ENCODE peak calls at places on chromosome 12, in five cellular contexts. One of them, this sample, is unnamed.

GRCh38 chr12:4978737-4979136 is 64.9 kb upstream of the KCNA5 start:
- DNase-seq in fibroblast of the aortic adventitia: no peak
- DNase-seq in Caco-2: no peak
- DNase-seq in A549: no peak
- DNase-seq in epithelial cell of esophagus: no peak
- DNase-seq in this sample: no peak

GRCh38 chr12:69994593-69995222 is 169.7 kb downstream of the MYRFL start:
- DNase-seq in epithelial cell of esophagus: no peak
- DNase-seq in A549: no peak
- DNase-seq in Caco-2: no peak
- DNase-seq in fibroblast of the aortic adventitia: peak; percentile 15
- DNase-seq in this sample: peak; percentile 30

GRCh38 chr12:53994268-53994690 is 5.7 kb upstream of the HOXC9 start:
- DNase-seq in fibroblast of the aortic adventitia: no peak
- DNase-seq in A549: no peak
- DNase-seq in Caco-2: peak; percentile 67
- DNase-seq in epithelial cell of esophagus: no peak
- DNase-seq in this sample: no peak

GRCh38 chr12:125143491-125143890 is 78.3 kb downstream of the AACS start:
- DNase-seq in fibroblast of the aortic adventitia: peak; percentile 52
- DNase-seq in Caco-2: no peak
- DNase-seq in epithelial cell of esophagus: no peak
- DNase-seq in A549: no peak
- DNase-seq in this sample: no peak

GRCh38 chr12:132329036-132329738 is at the start of gene GALNT9:
- DNase-seq in fibroblast of the aortic adventitia: no peak
- DNase-seq in Caco-2: peak; percentile 50
- DNase-seq in A549: no peak
- DNase-seq in epithelial cell of esophagus: no peak
- DNase-seq in this sample: no peak

GRCh38 chr12:78835493-78835892 is 29.1 kb upstream of the SYT1 start:
- DNase-seq in A549: no peak
- DNase-seq in fibroblast of the aortic adventitia: no peak
- DNase-seq in epithelial cell of esophagus: peak; percentile 11
- DNase-seq in Caco-2: no peak
- DNase-seq in this sample: no peak

GRCh38 chr12:118274066-118274465 is 98.6 kb downstream of the TAOK3 start:
- DNase-seq in epithelial cell of esophagus: no peak
- DNase-seq in Caco-2: no peak
- DNase-seq in A549: no peak
- DNase-seq in fibroblast of the aortic adventitia: no peak
- DNase-seq in this sample: no peak

GRCh38 chr12:58566599-58566998 is 353.7 kb downstream of the LRIG3 start:
- DNase-seq in fibroblast of the aortic adventitia: peak; percentile 11
- DNase-seq in epithelial cell of esophagus: no peak
- DNase-seq in Caco-2: no peak
- DNase-seq in A549: no peak
- DNase-seq in this sample: no peak

GRCh38 chr12:47885012-47885501 is 19.7 kb downstream of the VDR start:
- DNase-seq in A549: no peak
- DNase-seq in Caco-2: no peak
- DNase-seq in epithelial cell of esophagus: no peak
- DNase-seq in fibroblast of the aortic adventitia: no peak
- DNase-seq in this sample: no peak

GRCh38 chr12:1282670-1283361 is 291.8 kb downstream of the ERC1 start:
- DNase-seq in Caco-2: no peak
- DNase-seq in A549: no peak
- DNase-seq in epithelial cell of esophagus: no peak
- DNase-seq in fibroblast of the aortic adventitia: peak; percentile 59
- DNase-seq in this sample: no peak

GRCh38 chr12:49791156-49791555 is 37.1 kb downstream of the NCKAP5L start:
- DNase-seq in epithelial cell of esophagus: no peak
- DNase-seq in fibroblast of the aortic adventitia: no peak
- DNase-seq in Caco-2: no peak
- DNase-seq in A549: no peak
- DNase-seq in this sample: no peak

GRCh38 chr12:26832817-26833691 is at the start of gene ITPR2:
- DNase-seq in epithelial cell of esophagus: peak; percentile 93
- DNase-seq in fibroblast of the aortic adventitia: peak; percentile 80
- DNase-seq in Caco-2: peak; percentile 99
- DNase-seq in A549: peak; percentile 94
- DNase-seq in this sample: peak; percentile 92
- TF ChIP-seq CTCF in epithelial cell of esophagus: no peak
- TF ChIP-seq CTCF in fibroblast of the aortic adventitia: peak; percentile 7
- TF ChIP-seq CTCF in Caco-2: peak; percentile 36
- TF ChIP-seq CTCF in A549: peak; percentile 60
- TF ChIP-seq CTCF in this sample: peak; percentile 19

GRCh38 chr12:26119391-26119981 is 5.4 kb downstream of the BHLHE41 start:
- DNase-seq in epithelial cell of esophagus: peak; percentile 68
- DNase-seq in Caco-2: peak; percentile 55
- DNase-seq in fibroblast of the aortic adventitia: peak; percentile 86
- DNase-seq in A549: peak; percentile 50
- DNase-seq in this sample: peak; percentile 31
- TF ChIP-seq CTCF in epithelial cell of esophagus: peak; percentile 67
- TF ChIP-seq CTCF in Caco-2: peak; percentile 65
- TF ChIP-seq CTCF in fibroblast of the aortic adventitia: peak; percentile 68
- TF ChIP-seq CTCF in A549: peak; percentile 82
- TF ChIP-seq CTCF in this sample: peak; percentile 35

GRCh38 chr12:93989913-93990312 is 158.5 kb upstream of the PLXNC1 start:
- DNase-seq in fibroblast of the aortic adventitia: no peak
- DNase-seq in epithelial cell of esophagus: no peak
- DNase-seq in A549: no peak
- DNase-seq in Caco-2: no peak
- DNase-seq in this sample: no peak

GRCh38 chr12:93991882-93992415 is 156.4 kb upstream of the PLXNC1 start:
- DNase-seq in A549: no peak
- DNase-seq in fibroblast of the aortic adventitia: no peak
- DNase-seq in Caco-2: no peak
- DNase-seq in epithelial cell of esophagus: no peak
- DNase-seq in this sample: no peak

GRCh38 chr12:93996321-93996720 is 152.1 kb upstream of the PLXNC1 start:
- DNase-seq in Caco-2: no peak
- DNase-seq in fibroblast of the aortic adventitia: no peak
- DNase-seq in epithelial cell of esophagus: no peak
- DNase-seq in A549: no peak
- DNase-seq in this sample: no peak

GRCh38 chr12:93990832-93991748 is 157.3 kb upstream of the PLXNC1 start:
- DNase-seq in A549: no peak
- DNase-seq in epithelial cell of esophagus: peak; percentile 29
- DNase-seq in fibroblast of the aortic adventitia: peak; percentile 40
- DNase-seq in Caco-2: peak; percentile 49
- DNase-seq in this sample: no peak
- TF ChIP-seq CTCF in A549: no peak
- TF ChIP-seq CTCF in epithelial cell of esophagus: peak; percentile 37
- TF ChIP-seq CTCF in fibroblast of the aortic adventitia: peak; percentile 50
- TF ChIP-seq CTCF in Caco-2: no peak
- TF ChIP-seq CTCF in this sample: no peak

GRCh38 chr12:121263206-121263605 is 33.3 kb downstream of the CAMKK2 start:
- DNase-seq in Caco-2: no peak
- DNase-seq in fibroblast of the aortic adventitia: no peak
- DNase-seq in A549: no peak
- DNase-seq in epithelial cell of esophagus: no peak
- DNase-seq in this sample: no peak
- TF ChIP-seq CTCF in Caco-2: no peak
- TF ChIP-seq CTCF in fibroblast of the aortic adventitia: no peak
- TF ChIP-seq CTCF in A549: no peak
- TF ChIP-seq CTCF in epithelial cell of esophagus: no peak
- TF ChIP-seq CTCF in this sample: no peak

GRCh38 chr12:46858368-46858767 is 32.6 kb upstream of the SLC38A4 start:
- DNase-seq in A549: no peak
- DNase-seq in epithelial cell of esophagus: no peak
- DNase-seq in fibroblast of the aortic adventitia: no peak
- DNase-seq in Caco-2: no peak
- DNase-seq in this sample: no peak
- TF ChIP-seq CTCF in A549: no peak
- TF ChIP-seq CTCF in epithelial cell of esophagus: no peak
- TF ChIP-seq CTCF in fibroblast of the aortic adventitia: no peak
- TF ChIP-seq CTCF in Caco-2: no peak
- TF ChIP-seq CTCF in this sample: no peak

DNA sequence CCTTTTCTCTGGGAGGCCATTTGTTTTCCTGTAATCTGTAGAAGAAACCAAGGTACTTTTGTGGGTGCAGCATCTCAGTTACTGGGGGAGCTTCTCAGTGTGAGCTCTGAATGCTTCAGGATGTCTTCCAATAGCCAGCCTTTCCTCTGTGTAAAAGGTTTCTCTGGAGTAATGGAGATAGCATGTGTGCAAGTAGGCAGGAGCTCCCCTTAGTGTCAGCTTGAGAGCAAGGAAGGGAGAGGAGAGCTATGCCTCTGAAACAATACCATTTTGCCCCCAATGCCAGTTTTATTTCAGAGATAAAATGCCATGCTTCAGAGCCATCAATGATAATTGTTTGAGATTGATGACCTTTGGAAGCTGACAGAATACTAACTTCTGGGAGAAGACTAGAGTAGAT is 125.5 kb downstream of the CRADD start:
- DNase-seq in epithelial cell of esophagus: no peak
- DNase-seq in A549: no peak
- DNase-seq in Caco-2: no peak
- DNase-seq in fibroblast of the aortic adventitia: peak; percentile 59
- DNase-seq in this sample: no peak
- TF ChIP-seq CTCF in epithelial cell of esophagus: peak; percentile 17
- TF ChIP-seq CTCF in A549: no peak
- TF ChIP-seq CTCF in Caco-2: no peak
- TF ChIP-seq CTCF in fibroblast of the aortic adventitia: peak; percentile 49
- TF ChIP-seq CTCF in this sample: no peak

GRCh38 chr12:55974308-55974724 is 438 bp downstream of the RAB5B start:
- DNase-seq in Caco-2: peak; percentile 67
- DNase-seq in fibroblast of the aortic adventitia: no peak
- DNase-seq in epithelial cell of esophagus: peak; percentile 67
- DNase-seq in A549: peak; percentile 60
- DNase-seq in this sample: peak; percentile 56

GRCh38 chr12:55972045-55972843 is 1.6 kb upstream of the RAB5B start:
- DNase-seq in A549: no peak
- DNase-seq in fibroblast of the aortic adventitia: peak; percentile 79
- DNase-seq in epithelial cell of esophagus: peak; percentile 90
- DNase-seq in Caco-2: peak; percentile 89
- DNase-seq in this sample: peak; percentile 46

GRCh38 chr12:55970775-55971174 is 3.1 kb upstream of the RAB5B start:
- DNase-seq in A549: no peak
- DNase-seq in fibroblast of the aortic adventitia: peak; percentile 41
- DNase-seq in epithelial cell of esophagus: no peak
- DNase-seq in Caco-2: no peak
- DNase-seq in this sample: no peak

GRCh38 chr12:55972906-55973597 is 826 bp upstream of the RAB5B start:
- DNase-seq in epithelial cell of esophagus: no peak
- DNase-seq in A549: no peak
- DNase-seq in Caco-2: no peak
- DNase-seq in fibroblast of the aortic adventitia: no peak
- DNase-seq in this sample: no peak

GRCh38 chr12:55973598-55974307 is at the start of gene RAB5B:
- DNase-seq in Caco-2: peak; percentile 98
- DNase-seq in epithelial cell of esophagus: peak; percentile 100
- DNase-seq in A549: peak; percentile 98
- DNase-seq in fibroblast of the aortic adventitia: peak; percentile 100
- DNase-seq in this sample: peak; percentile 99
- TF ChIP-seq CTCF in Caco-2: peak; percentile 21
- TF ChIP-seq CTCF in epithelial cell of esophagus: peak; percentile 9
- TF ChIP-seq CTCF in A549: no peak
- TF ChIP-seq CTCF in fibroblast of the aortic adventitia: peak; percentile 46
- TF ChIP-seq CTCF in this sample: peak; percentile 14

GRCh38 chr12:24546084-24546483 is 402.8 kb downstream of the BCAT1 start:
- DNase-seq in fibroblast of the aortic adventitia: no peak
- DNase-seq in Caco-2: no peak
- DNase-seq in A549: no peak
- DNase-seq in epithelial cell of esophagus: no peak
- DNase-seq in this sample: no peak
- TF ChIP-seq CTCF in fibroblast of the aortic adventitia: no peak
- TF ChIP-seq CTCF in Caco-2: no peak
- TF ChIP-seq CTCF in A549: no peak
- TF ChIP-seq CTCF in epithelial cell of esophagus: no peak
- TF ChIP-seq CTCF in this sample: no peak

GRCh38 chr12:7006639-7007038 is 11.6 kb downstream of the LPCAT3 start:
- DNase-seq in fibroblast of the aortic adventitia: no peak
- DNase-seq in Caco-2: no peak
- DNase-seq in epithelial cell of esophagus: no peak
- DNase-seq in A549: no peak
- DNase-seq in this sample: no peak
- TF ChIP-seq CTCF in fibroblast of the aortic adventitia: no peak
- TF ChIP-seq CTCF in Caco-2: no peak
- TF ChIP-seq CTCF in epithelial cell of esophagus: no peak
- TF ChIP-seq CTCF in A549: no peak
- TF ChIP-seq CTCF in this sample: no peak

This sample was measured in Calu3.